ENCODE peak calls at places on chromosomes 4 and X, in eight cellular contexts. B is lower leg skin, J is A549, W is breast epithelium, D is NB4, Y is heart left ventricle, I is H54, R is K562. M is an unnamed sample.

GRCh38 chr4:155796031-155796430 is 37.2 kb downstream of the GUCY1B1 start:
- DNase-seq in J (peak; percentile 18), D (peak; percentile 9), B (no peak), R (no peak), I (no peak), W (no peak), Y (no peak), M (no peak)

GRCh38 chrX:107288676-107289075 is 82.3 kb downstream of the DNAAF6 start:
- DNase-seq in B (no peak), Y (no peak), D (no peak), W (no peak), I (no peak), J (no peak), R (no peak), M (no peak)

GRCh38 chr4:153409412-153409811 is 56.7 kb upstream of the TMEM131L start:
- DNase-seq in B (no peak), W (no peak), Y (no peak), R (peak; percentile 52), I (no peak), J (no peak), D (no peak), M (no peak)

GRCh38 chr4:4914059-4914820 is 54.8 kb downstream of the MSX1 start:
- DNase-seq in D (no peak), B (no peak), J (no peak), W (no peak), I (no peak), Y (no peak), R (no peak), M (no peak)

GRCh38 chr4:54553001-54553400 is 104.8 kb upstream of the KIT start:
- DNase-seq in W (no peak), R (no peak), Y (no peak), J (no peak), I (no peak), D (no peak), B (no peak), M (no peak)

GRCh38 chr4:41747230-41748055 is 1.1 kb downstream of the PHOX2B start:
- DNase-seq in W (no peak), D (no peak), R (no peak), B (no peak), Y (no peak), J (no peak), I (no peak), M (no peak)

GRCh38 chr4:101941816-101942358 is 151.4 kb downstream of the BANK1 start:
- DNase-seq in R (no peak), Y (no peak), W (no peak), J (no peak), D (no peak), B (no peak), I (no peak), M (no peak)

GRCh38 chr4:110619001-110619350 is 3.9 kb downstream of the PITX2 start:
- DNase-seq in J (no peak), Y (no peak), I (no peak), B (no peak), D (no peak), W (no peak), R (no peak), M (no peak)

GRCh38 chr4:138910914-138911336 is 104.7 kb upstream of the NOCT start:
- DNase-seq in R (peak; percentile 84), Y (peak; percentile 89), D (no peak), I (peak; percentile 36), B (peak; percentile 81), W (peak; percentile 90), J (peak; percentile 57), M (peak; percentile 77)

GRCh38 chr4:144589512-144589911 is 56.4 kb upstream of the HHIP start:
- DNase-seq in R (no peak), B (no peak), D (no peak), Y (no peak), I (no peak), W (no peak), J (no peak), M (no peak)

GRCh38 chrX:1411331-1411730 is 19.4 kb upstream of the SLC25A6 start:
- DNase-seq in D (no peak), I (no peak), W (no peak), B (no peak), R (no peak), Y (no peak), J (no peak), M (no peak)

GRCh38 chrX:100615015-100615414 is 21.6 kb downstream of the TSPAN6 start:
- DNase-seq in R (peak; percentile 7), J (peak; percentile 13), Y (no peak), I (peak; percentile 9), W (no peak), B (no peak), D (peak; percentile 3), M (peak; percentile 17)

GRCh38 chrX:118961866-118962560 is 12.4 kb upstream of the LONRF3 start:
- DNase-seq in Y (no peak), J (no peak), D (no peak), R (no peak), B (no peak), I (no peak), W (no peak), M (no peak)

GRCh38 chr4:2084316-2084715 is 25.2 kb downstream of the NAT8L start:
- DNase-seq in J (no peak), B (no peak), Y (no peak), I (no peak), W (peak; percentile 28), D (no peak), R (no peak), M (no peak)

GRCh38 chr4:25486171-25486570 is 109.1 kb downstream of the ANAPC4 start:
- DNase-seq in Y (no peak), R (no peak), I (no peak), J (peak; percentile 2), B (no peak), D (no peak), W (no peak), M (no peak)

GRCh38 chr4:40576651-40577480 is 52.8 kb downstream of the RBM47 start:
- DNase-seq in I (peak; percentile 42), R (peak; percentile 15), Y (peak; percentile 79), W (peak; percentile 65), J (peak; percentile 85), D (peak; percentile 94), B (peak; percentile 77), M (peak; percentile 4)

GRCh38 chr4:90317785-90318184 is 190.6 kb downstream of the CCSER1 start:
- DNase-seq in I (peak; percentile 3), D (no peak), J (no peak), Y (no peak), B (no peak), W (no peak), R (no peak), M (no peak)

GRCh38 chr4:172652369-172652768 is 516.2 kb upstream of the GALNT7 start:
- DNase-seq in J (no peak), R (no peak), Y (no peak), I (no peak), B (no peak), W (no peak), D (no peak), M (no peak)

GRCh38 chr4:172650758-172651495 is 517.7 kb upstream of the GALNT7 start:
- DNase-seq in J (no peak), R (no peak), Y (no peak), D (no peak), W (no peak), B (no peak), I (no peak), M (no peak)

GRCh38 chr4:172657112-172657511 is 511.5 kb upstream of the GALNT7 start:
- DNase-seq in D (no peak), R (no peak), J (no peak), W (no peak), I (no peak), Y (no peak), B (no peak), M (no peak)

GRCh38 chr4:172656055-172656454 is 512.6 kb upstream of the GALNT7 start:
- DNase-seq in Y (no peak), D (no peak), R (no peak), J (no peak), I (no peak), B (no peak), W (no peak), M (no peak)

GRCh38 chr4:172654482-172654881 is 514.1 kb upstream of the GALNT7 start:
- DNase-seq in B (no peak), D (no peak), R (no peak), W (no peak), I (no peak), Y (no peak), J (no peak), M (no peak)
- TF ChIP-seq POLR2A in B (no peak), D (no peak), R (no peak), W (no peak), I (no peak), Y (no peak), J (no peak), M (no peak)

DNA sequence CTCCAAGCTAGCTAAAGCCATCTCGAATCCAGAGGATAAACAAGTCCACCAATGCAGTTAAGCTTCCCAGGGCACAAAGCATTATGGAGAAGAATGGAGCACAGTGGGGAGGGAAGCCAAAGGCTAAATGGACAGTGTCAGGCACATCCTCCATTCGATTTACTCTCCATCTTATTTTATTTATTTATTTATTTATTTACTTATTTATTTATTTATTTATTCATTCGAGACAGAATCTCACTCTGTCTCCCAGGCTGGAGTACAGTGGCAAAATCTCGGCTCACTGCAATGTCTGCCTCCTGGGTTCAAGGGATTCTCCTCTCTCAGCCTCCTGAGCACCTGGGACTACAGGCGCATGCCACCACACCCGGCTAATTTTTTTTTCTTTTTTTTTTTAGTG is 26.3 kb upstream of the EIF4E start:
- DNase-seq in I (no peak), W (no peak), D (no peak), J (no peak), R (no peak), Y (no peak), B (no peak), M (no peak)
- TF ChIP-seq POLR2A in I (no peak), W (no peak), D (no peak), J (no peak), R (no peak), Y (no peak), B (no peak), M (no peak)

GRCh38 chrX:136126892-136127406 is 20.4 kb upstream of the FHL1 start:
- DNase-seq in W (no peak), J (no peak), I (no peak), B (no peak), Y (no peak), D (no peak), R (no peak), M (no peak)
- TF ChIP-seq POLR2A in W (no peak), J (no peak), I (no peak), B (no peak), Y (no peak), D (no peak), R (no peak), M (no peak)

DNA sequence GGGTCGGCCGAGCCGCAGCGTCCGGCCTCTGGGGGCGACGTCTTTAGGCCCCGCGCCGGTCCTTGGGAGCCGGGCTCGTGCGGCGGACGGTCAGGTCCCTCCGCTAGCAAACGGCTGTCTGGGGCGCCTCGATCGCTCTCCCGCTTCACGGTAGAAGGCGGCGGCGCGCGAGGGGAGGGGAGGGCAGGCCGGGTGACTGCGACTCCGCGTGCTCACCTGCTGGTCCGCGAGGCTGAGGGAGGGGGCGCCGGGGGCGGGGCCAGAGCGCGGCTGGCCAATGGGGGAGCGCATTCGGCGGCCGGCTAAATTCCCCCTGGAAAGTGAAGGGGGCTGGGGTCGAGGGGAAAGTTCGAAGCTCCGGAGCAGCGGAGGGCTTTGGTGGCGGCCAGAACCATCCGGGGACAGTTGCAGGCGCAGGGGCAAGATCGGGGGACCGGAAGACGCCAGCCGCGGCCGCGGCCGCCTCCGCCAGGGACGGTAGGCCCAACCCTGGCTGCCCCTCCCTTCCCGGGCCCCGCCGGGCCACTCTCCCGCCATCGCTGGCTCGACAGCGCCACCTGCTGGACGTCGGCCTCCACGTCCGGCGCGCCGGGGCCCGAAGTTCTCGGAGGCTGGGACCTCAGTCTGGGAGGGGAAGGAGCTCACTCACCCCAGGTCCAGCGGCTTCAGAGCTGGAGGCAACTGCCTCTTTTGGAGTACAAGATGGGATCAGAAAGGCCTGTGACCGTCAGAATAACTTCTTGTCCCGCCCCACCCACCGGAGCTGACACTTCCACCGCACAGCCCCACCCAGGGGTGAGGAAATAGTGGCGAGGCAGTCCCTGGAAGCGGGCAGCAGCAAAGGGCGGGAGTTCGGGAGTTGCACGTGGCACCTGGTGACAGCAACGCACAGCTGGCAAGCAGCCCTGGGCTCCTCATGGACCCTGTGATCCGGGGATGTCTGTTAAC is 49.9 kb downstream of the ELF4 start:
- DNase-seq in W (peak; percentile 76), J (peak; percentile 88), R (peak; percentile 93), Y (peak; percentile 74), I (peak; percentile 84), D (peak; percentile 80), B (peak; percentile 53), M (peak; percentile 82)
- TF ChIP-seq POLR2A in W (no peak), J (no peak), R (no peak), Y (peak; percentile 9), I (peak; percentile 16), D (no peak), B (no peak), M (no peak)

M was measured in erythroblast.